ENCODE peak calls at places on chromosomes 1 and 21, in ten cellular contexts. One of them, this sample, is unnamed.

GRCh38 chr1:33361553-33362262 is 40.8 kb upstream of the A3GALT2 start:
- DNase-seq in PC-3: no peak
- DNase-seq in endothelial cell: peak; percentile 54
- DNase-seq in RWPE1: no peak
- DNase-seq in tibial artery: no peak
- DNase-seq in AG09309: no peak
- DNase-seq in HepG2: no peak
- DNase-seq in GM20000: no peak
- DNase-seq in stomach: no peak
- DNase-seq in colonic mucosa: no peak
- DNase-seq in this sample: no peak

GRCh38 chr1:26772687-26773086 is 15.1 kb upstream of the PIGV start:
- DNase-seq in PC-3: peak; percentile 87
- DNase-seq in endothelial cell: no peak
- DNase-seq in RWPE1: peak; percentile 90
- DNase-seq in tibial artery: no peak
- DNase-seq in AG09309: peak; percentile 96
- DNase-seq in HepG2: no peak
- DNase-seq in GM20000: no peak
- DNase-seq in stomach: no peak
- DNase-seq in colonic mucosa: no peak
- DNase-seq in this sample: peak; percentile 91

GRCh38 chr1:91741301-91741700 is 144.7 kb downstream of the TGFBR3 start:
- DNase-seq in PC-3: peak; percentile 39
- DNase-seq in endothelial cell: no peak
- DNase-seq in RWPE1: no peak
- DNase-seq in tibial artery: no peak
- DNase-seq in AG09309: no peak
- DNase-seq in HepG2: no peak
- DNase-seq in GM20000: no peak
- DNase-seq in stomach: no peak
- DNase-seq in colonic mucosa: no peak
- DNase-seq in this sample: no peak

GRCh38 chr1:15757575-15758401 is 807 bp upstream of the FBLIM1 start:
- DNase-seq in PC-3: peak; percentile 34
- DNase-seq in endothelial cell: no peak
- DNase-seq in RWPE1: no peak
- DNase-seq in tibial artery: no peak
- DNase-seq in AG09309: no peak
- DNase-seq in HepG2: no peak
- DNase-seq in GM20000: peak; percentile 49
- DNase-seq in stomach: no peak
- DNase-seq in colonic mucosa: peak; percentile 69
- DNase-seq in this sample: no peak

GRCh38 chr1:59994302-59995198 is 68.0 kb upstream of the CYP2J2 start:
- DNase-seq in PC-3: no peak
- DNase-seq in endothelial cell: no peak
- DNase-seq in RWPE1: no peak
- DNase-seq in tibial artery: peak; percentile 63
- DNase-seq in AG09309: peak; percentile 42
- DNase-seq in HepG2: no peak
- DNase-seq in GM20000: no peak
- DNase-seq in stomach: no peak
- DNase-seq in colonic mucosa: no peak
- DNase-seq in this sample: peak; percentile 98

GRCh38 chr1:159012495-159012894 is 2.8 kb downstream of the IFI16 start:
- DNase-seq in PC-3: no peak
- DNase-seq in endothelial cell: no peak
- DNase-seq in RWPE1: no peak
- DNase-seq in tibial artery: peak; percentile 41
- DNase-seq in AG09309: no peak
- DNase-seq in HepG2: no peak
- DNase-seq in GM20000: peak; percentile 28
- DNase-seq in stomach: no peak
- DNase-seq in colonic mucosa: peak; percentile 42
- DNase-seq in this sample: no peak

GRCh38 chr1:52904590-52905375 is 16.8 kb downstream of the ECHDC2 start:
- DNase-seq in PC-3: peak; percentile 37
- DNase-seq in endothelial cell: peak; percentile 63
- DNase-seq in RWPE1: peak; percentile 66
- DNase-seq in tibial artery: no peak
- DNase-seq in AG09309: no peak
- DNase-seq in HepG2: no peak
- DNase-seq in GM20000: peak; percentile 65
- DNase-seq in stomach: peak; percentile 29
- DNase-seq in colonic mucosa: no peak
- DNase-seq in this sample: no peak

GRCh38 chr21:46118305-46118870 is 20.5 kb downstream of the COL6A2 start:
- DNase-seq in PC-3: no peak
- DNase-seq in endothelial cell: peak; percentile 3
- DNase-seq in RWPE1: no peak
- DNase-seq in tibial artery: no peak
- DNase-seq in AG09309: no peak
- DNase-seq in HepG2: no peak
- DNase-seq in GM20000: no peak
- DNase-seq in stomach: no peak
- DNase-seq in colonic mucosa: no peak
- DNase-seq in this sample: no peak

GRCh38 chr1:224258351-224258750 is 71.6 kb downstream of the NVL start:
- DNase-seq in PC-3: no peak
- DNase-seq in endothelial cell: no peak
- DNase-seq in RWPE1: no peak
- DNase-seq in tibial artery: no peak
- DNase-seq in AG09309: no peak
- DNase-seq in HepG2: no peak
- DNase-seq in GM20000: no peak
- DNase-seq in stomach: no peak
- DNase-seq in colonic mucosa: no peak
- DNase-seq in this sample: no peak

GRCh38 chr1:94694234-94694915 is 125.8 kb upstream of the SLC44A3 start:
- DNase-seq in PC-3: no peak
- DNase-seq in endothelial cell: no peak
- DNase-seq in RWPE1: no peak
- DNase-seq in tibial artery: no peak
- DNase-seq in AG09309: no peak
- DNase-seq in HepG2: no peak
- DNase-seq in GM20000: no peak
- DNase-seq in stomach: no peak
- DNase-seq in colonic mucosa: no peak
- DNase-seq in this sample: no peak

GRCh38 chr1:54485417-54485816 is 62.6 kb upstream of the ACOT11 start:
- DNase-seq in PC-3: no peak
- DNase-seq in endothelial cell: no peak
- DNase-seq in RWPE1: peak; percentile 25
- DNase-seq in tibial artery: no peak
- DNase-seq in AG09309: no peak
- DNase-seq in HepG2: no peak
- DNase-seq in GM20000: no peak
- DNase-seq in stomach: no peak
- DNase-seq in colonic mucosa: no peak
- DNase-seq in this sample: no peak

GRCh38 chr1:159011701-159012100 is 2.0 kb downstream of the IFI16 start:
- DNase-seq in PC-3: no peak
- DNase-seq in endothelial cell: no peak
- DNase-seq in RWPE1: no peak
- DNase-seq in tibial artery: no peak
- DNase-seq in AG09309: no peak
- DNase-seq in HepG2: no peak
- DNase-seq in GM20000: no peak
- DNase-seq in stomach: no peak
- DNase-seq in colonic mucosa: no peak
- DNase-seq in this sample: no peak

GRCh38 chr1:219676012-219676770 is 63.3 kb upstream of the ZC3H11B start:
- DNase-seq in PC-3: no peak
- DNase-seq in endothelial cell: no peak
- DNase-seq in RWPE1: no peak
- DNase-seq in tibial artery: no peak
- DNase-seq in AG09309: no peak
- DNase-seq in HepG2: no peak
- DNase-seq in GM20000: no peak
- DNase-seq in stomach: no peak
- DNase-seq in colonic mucosa: no peak
- DNase-seq in this sample: peak; percentile 90

DNA sequence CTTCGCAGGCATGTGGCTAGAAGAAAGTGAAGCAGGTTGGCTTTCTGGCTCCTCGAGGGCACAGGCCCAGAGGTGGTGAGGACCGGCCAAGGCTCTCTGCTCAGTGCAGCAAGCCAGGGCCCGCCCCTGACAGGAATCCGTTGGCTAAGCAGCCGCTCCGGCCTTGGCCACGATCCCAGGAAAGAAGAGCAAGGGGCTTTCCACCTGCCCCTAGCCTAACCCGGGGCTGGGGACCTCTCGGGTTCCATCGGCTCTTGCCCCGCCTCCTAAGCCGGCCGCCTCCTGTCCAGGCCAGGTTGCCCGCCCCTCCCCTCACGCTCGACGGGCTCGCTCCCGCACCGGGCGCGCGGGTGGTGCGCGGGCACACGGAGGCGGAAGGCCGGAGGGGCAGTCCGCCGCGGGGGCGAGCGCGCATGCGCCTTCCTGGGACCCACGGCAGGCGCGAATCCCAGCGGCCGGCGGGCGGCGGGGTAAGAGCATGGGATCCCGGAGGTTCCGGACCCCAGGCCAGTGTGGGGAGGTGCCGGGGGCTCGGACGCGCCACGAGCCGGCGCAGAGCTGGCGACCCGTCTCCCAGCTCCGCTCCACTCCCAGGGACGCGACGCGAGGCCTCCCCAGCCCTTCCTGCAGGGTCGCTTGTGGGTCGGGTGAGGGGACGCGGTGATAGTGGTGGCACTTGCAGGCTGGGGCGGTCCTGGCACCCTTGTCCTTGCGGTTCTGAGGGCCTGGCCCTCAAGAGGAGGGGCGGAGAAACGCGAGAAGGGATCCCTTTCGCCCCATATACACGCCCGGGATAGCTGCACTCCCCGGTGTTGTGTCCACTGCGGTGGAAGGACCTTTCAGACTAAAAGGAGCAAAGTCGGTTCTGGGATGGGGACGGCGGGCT is at the start of gene ALG6:
- DNase-seq in PC-3: peak; percentile 97
- DNase-seq in endothelial cell: peak; percentile 100
- DNase-seq in RWPE1: peak; percentile 96
- DNase-seq in tibial artery: peak; percentile 91
- DNase-seq in AG09309: peak; percentile 44
- DNase-seq in HepG2: peak; percentile 86
- DNase-seq in GM20000: peak; percentile 98
- DNase-seq in stomach: peak; percentile 97
- DNase-seq in colonic mucosa: peak; percentile 96
- DNase-seq in this sample: peak; percentile 74
- TF ChIP-seq CTCF in PC-3: no peak
- TF ChIP-seq CTCF in endothelial cell: no peak
- TF ChIP-seq CTCF in RWPE1: no peak
- TF ChIP-seq CTCF in tibial artery: no peak
- TF ChIP-seq CTCF in AG09309: peak; percentile 5
- TF ChIP-seq CTCF in HepG2: peak; percentile 79
- TF ChIP-seq CTCF in GM20000: no peak
- TF ChIP-seq CTCF in stomach: peak; percentile 21
- TF ChIP-seq CTCF in colonic mucosa: no peak
- TF ChIP-seq CTCF in this sample: peak; percentile 4

DNA sequence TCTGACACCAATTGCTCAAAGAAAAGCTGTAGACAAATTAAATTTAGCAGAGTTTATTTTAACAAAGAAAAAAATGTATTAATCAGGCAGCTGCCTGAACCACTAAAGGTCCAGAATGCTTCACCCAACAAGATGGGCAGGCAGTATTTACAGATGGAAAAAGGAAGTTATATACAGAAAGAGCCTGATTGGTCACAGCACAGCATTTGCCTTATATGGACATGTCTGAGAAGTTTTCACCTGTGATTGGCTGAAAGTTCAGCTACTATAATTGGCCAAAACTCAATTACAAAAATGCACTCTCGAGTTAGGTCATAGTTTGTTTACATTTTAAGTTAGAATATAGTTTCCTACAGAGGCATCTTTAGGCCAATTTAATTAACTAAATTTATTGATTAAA is 15.1 kb upstream of the FMO1 start:
- DNase-seq in PC-3: no peak
- DNase-seq in endothelial cell: no peak
- DNase-seq in RWPE1: no peak
- DNase-seq in tibial artery: no peak
- DNase-seq in AG09309: no peak
- DNase-seq in HepG2: no peak
- DNase-seq in GM20000: no peak
- DNase-seq in stomach: no peak
- DNase-seq in colonic mucosa: no peak
- DNase-seq in this sample: no peak
- TF ChIP-seq CTCF in PC-3: no peak
- TF ChIP-seq CTCF in endothelial cell: no peak
- TF ChIP-seq CTCF in RWPE1: no peak
- TF ChIP-seq CTCF in tibial artery: no peak
- TF ChIP-seq CTCF in AG09309: no peak
- TF ChIP-seq CTCF in HepG2: no peak
- TF ChIP-seq CTCF in GM20000: no peak
- TF ChIP-seq CTCF in stomach: no peak
- TF ChIP-seq CTCF in colonic mucosa: no peak
- TF ChIP-seq CTCF in this sample: no peak

DNA sequence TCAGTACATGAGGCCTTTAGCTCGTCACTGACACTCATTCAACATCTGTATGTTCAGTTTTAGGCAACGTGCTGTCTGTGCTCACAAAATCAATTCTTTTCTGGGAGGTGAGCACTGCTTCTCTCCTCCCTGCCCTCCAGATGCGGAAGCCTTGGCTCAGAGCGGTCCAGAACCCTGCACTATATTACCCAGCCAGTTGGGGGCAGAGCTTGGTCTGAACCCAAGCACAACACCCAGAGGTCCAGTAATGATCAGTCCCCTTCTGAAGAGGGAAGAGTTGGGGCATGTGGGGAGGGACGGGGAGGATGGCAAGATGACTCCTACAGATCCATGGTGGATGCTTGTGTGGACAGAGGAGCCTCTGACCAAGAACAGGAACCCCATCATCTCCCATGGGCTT is 5.6 kb upstream of the DSCAM start:
- DNase-seq in PC-3: no peak
- DNase-seq in endothelial cell: no peak
- DNase-seq in RWPE1: no peak
- DNase-seq in tibial artery: no peak
- DNase-seq in AG09309: no peak
- DNase-seq in HepG2: no peak
- DNase-seq in GM20000: no peak
- DNase-seq in stomach: no peak
- DNase-seq in colonic mucosa: no peak
- DNase-seq in this sample: no peak
- TF ChIP-seq CTCF in PC-3: no peak
- TF ChIP-seq CTCF in endothelial cell: no peak
- TF ChIP-seq CTCF in RWPE1: no peak
- TF ChIP-seq CTCF in tibial artery: no peak
- TF ChIP-seq CTCF in AG09309: no peak
- TF ChIP-seq CTCF in HepG2: no peak
- TF ChIP-seq CTCF in GM20000: no peak
- TF ChIP-seq CTCF in stomach: no peak
- TF ChIP-seq CTCF in colonic mucosa: no peak
- TF ChIP-seq CTCF in this sample: no peak

GRCh38 chr1:119676571-119677206 is 28.6 kb upstream of the ZNF697 start:
- DNase-seq in PC-3: no peak
- DNase-seq in endothelial cell: no peak
- DNase-seq in RWPE1: no peak
- DNase-seq in tibial artery: peak; percentile 57
- DNase-seq in AG09309: no peak
- DNase-seq in HepG2: no peak
- DNase-seq in GM20000: no peak
- DNase-seq in stomach: no peak
- DNase-seq in colonic mucosa: no peak
- DNase-seq in this sample: no peak
- TF ChIP-seq CTCF in PC-3: peak; percentile 37
- TF ChIP-seq CTCF in endothelial cell: no peak
- TF ChIP-seq CTCF in RWPE1: no peak
- TF ChIP-seq CTCF in tibial artery: no peak
- TF ChIP-seq CTCF in AG09309: no peak
- TF ChIP-seq CTCF in HepG2: peak; percentile 61
- TF ChIP-seq CTCF in GM20000: no peak
- TF ChIP-seq CTCF in stomach: no peak
- TF ChIP-seq CTCF in colonic mucosa: no peak
- TF ChIP-seq CTCF in this sample: no peak